ENCODE peak calls at places on chromosomes 7 and 10, in nine cellular contexts. One of them, this sample, is unnamed.
A peak's percentile ranks its signal among the peaks of the same experiment; 100 is the strongest.

GRCh38 chr7:91636129-91636724 is 244.3 kb downstream of the MTERF1 start:
- DNase-seq in lower lobe of right lung: no peak
- DNase-seq in PC-9: peak; percentile 35
- DNase-seq in CD8-positive, alpha-beta T cell: no peak
- DNase-seq in brain microvascular endothelial cell: peak; percentile 19
- DNase-seq in IMR-90: no peak
- DNase-seq in kidney epithelial cell: no peak
- DNase-seq in lower leg skin: no peak
- DNase-seq in upper lobe of right lung: no peak
- DNase-seq in this sample: no peak

GRCh38 chr10:10432306-10433035 is 585.2 kb upstream of the CELF2 start:
- DNase-seq in brain microvascular endothelial cell: no peak
- DNase-seq in kidney epithelial cell: no peak
- DNase-seq in lower lobe of right lung: no peak
- DNase-seq in lower leg skin: no peak
- DNase-seq in upper lobe of right lung: no peak
- DNase-seq in PC-9: no peak
- DNase-seq in IMR-90: peak; percentile 43
- DNase-seq in CD8-positive, alpha-beta T cell: no peak
- DNase-seq in this sample: no peak

GRCh38 chr7:233456-234035 is 41.2 kb downstream of the FAM20C start:
- DNase-seq in lower lobe of right lung: no peak
- DNase-seq in lower leg skin: no peak
- DNase-seq in brain microvascular endothelial cell: no peak
- DNase-seq in CD8-positive, alpha-beta T cell: no peak
- DNase-seq in upper lobe of right lung: no peak
- DNase-seq in kidney epithelial cell: no peak
- DNase-seq in IMR-90: peak; percentile 56
- DNase-seq in PC-9: no peak
- DNase-seq in this sample: peak; percentile 52

GRCh38 chr10:84429926-84430520 is 101.6 kb downstream of the CCSER2 start:
- DNase-seq in lower lobe of right lung: peak; percentile 67
- DNase-seq in brain microvascular endothelial cell: peak; percentile 45
- DNase-seq in PC-9: peak; percentile 67
- DNase-seq in kidney epithelial cell: peak; percentile 19
- DNase-seq in IMR-90: peak; percentile 47
- DNase-seq in CD8-positive, alpha-beta T cell: peak; percentile 68
- DNase-seq in upper lobe of right lung: no peak
- DNase-seq in lower leg skin: peak; percentile 26
- DNase-seq in this sample: peak; percentile 79

GRCh38 chr10:125977206-125977605 is 80.8 kb downstream of the FANK1 start:
- DNase-seq in kidney epithelial cell: no peak
- DNase-seq in lower leg skin: no peak
- DNase-seq in upper lobe of right lung: no peak
- DNase-seq in lower lobe of right lung: no peak
- DNase-seq in PC-9: no peak
- DNase-seq in brain microvascular endothelial cell: no peak
- DNase-seq in IMR-90: no peak
- DNase-seq in CD8-positive, alpha-beta T cell: no peak
- DNase-seq in this sample: no peak

GRCh38 chr7:22664988-22665798 is 61.8 kb upstream of the IL6 start:
- DNase-seq in lower leg skin: no peak
- DNase-seq in CD8-positive, alpha-beta T cell: no peak
- DNase-seq in PC-9: no peak
- DNase-seq in lower lobe of right lung: no peak
- DNase-seq in upper lobe of right lung: no peak
- DNase-seq in kidney epithelial cell: no peak
- DNase-seq in brain microvascular endothelial cell: no peak
- DNase-seq in IMR-90: no peak
- DNase-seq in this sample: no peak

GRCh38 chr7:106243893-106244292 is 40.9 kb downstream of the NAMPT start:
- DNase-seq in lower leg skin: no peak
- DNase-seq in PC-9: no peak
- DNase-seq in kidney epithelial cell: no peak
- DNase-seq in lower lobe of right lung: no peak
- DNase-seq in upper lobe of right lung: no peak
- DNase-seq in brain microvascular endothelial cell: peak; percentile 6
- DNase-seq in CD8-positive, alpha-beta T cell: no peak
- DNase-seq in IMR-90: no peak
- DNase-seq in this sample: no peak

GRCh38 chr10:49508249-49508648 is 30.7 kb downstream of the ERCC6 start:
- DNase-seq in upper lobe of right lung: no peak
- DNase-seq in IMR-90: no peak
- DNase-seq in brain microvascular endothelial cell: no peak
- DNase-seq in lower lobe of right lung: no peak
- DNase-seq in CD8-positive, alpha-beta T cell: no peak
- DNase-seq in PC-9: no peak
- DNase-seq in kidney epithelial cell: no peak
- DNase-seq in lower leg skin: no peak
- DNase-seq in this sample: no peak

GRCh38 chr7:26201261-26202018 is at the start of gene CBX3:
- DNase-seq in brain microvascular endothelial cell: peak; percentile 48
- DNase-seq in lower leg skin: peak; percentile 94
- DNase-seq in PC-9: peak; percentile 94
- DNase-seq in CD8-positive, alpha-beta T cell: peak; percentile 94
- DNase-seq in IMR-90: peak; percentile 70
- DNase-seq in upper lobe of right lung: peak; percentile 94
- DNase-seq in lower lobe of right lung: peak; percentile 93
- DNase-seq in kidney epithelial cell: no peak
- DNase-seq in this sample: peak; percentile 95

GRCh38 chr7:26199301-26200112 is 1.0 kb downstream of the HNRNPA2B1 start:
- DNase-seq in PC-9: no peak
- DNase-seq in lower lobe of right lung: peak; percentile 77
- DNase-seq in upper lobe of right lung: peak; percentile 82
- DNase-seq in lower leg skin: peak; percentile 67
- DNase-seq in CD8-positive, alpha-beta T cell: peak; percentile 81
- DNase-seq in IMR-90: peak; percentile 54
- DNase-seq in brain microvascular endothelial cell: no peak
- DNase-seq in kidney epithelial cell: no peak
- DNase-seq in this sample: peak; percentile 70

GRCh38 chr7:26200113-26200443 is 468 bp downstream of the HNRNPA2B1 start:
- DNase-seq in PC-9: peak; percentile 59
- DNase-seq in lower lobe of right lung: peak; percentile 79
- DNase-seq in kidney epithelial cell: no peak
- DNase-seq in brain microvascular endothelial cell: no peak
- DNase-seq in upper lobe of right lung: peak; percentile 87
- DNase-seq in IMR-90: no peak
- DNase-seq in CD8-positive, alpha-beta T cell: peak; percentile 88
- DNase-seq in lower leg skin: peak; percentile 64
- DNase-seq in this sample: peak; percentile 68

GRCh38 chr7:26200444-26201260 is at the start of gene HNRNPA2B1:
- DNase-seq in upper lobe of right lung: peak; percentile 98
- DNase-seq in kidney epithelial cell: peak; percentile 84
- DNase-seq in IMR-90: peak; percentile 97
- DNase-seq in brain microvascular endothelial cell: peak; percentile 97
- DNase-seq in PC-9: peak; percentile 99
- DNase-seq in lower leg skin: peak; percentile 98
- DNase-seq in lower lobe of right lung: peak; percentile 97
- DNase-seq in CD8-positive, alpha-beta T cell: peak; percentile 100
- DNase-seq in this sample: peak; percentile 94

DNA sequence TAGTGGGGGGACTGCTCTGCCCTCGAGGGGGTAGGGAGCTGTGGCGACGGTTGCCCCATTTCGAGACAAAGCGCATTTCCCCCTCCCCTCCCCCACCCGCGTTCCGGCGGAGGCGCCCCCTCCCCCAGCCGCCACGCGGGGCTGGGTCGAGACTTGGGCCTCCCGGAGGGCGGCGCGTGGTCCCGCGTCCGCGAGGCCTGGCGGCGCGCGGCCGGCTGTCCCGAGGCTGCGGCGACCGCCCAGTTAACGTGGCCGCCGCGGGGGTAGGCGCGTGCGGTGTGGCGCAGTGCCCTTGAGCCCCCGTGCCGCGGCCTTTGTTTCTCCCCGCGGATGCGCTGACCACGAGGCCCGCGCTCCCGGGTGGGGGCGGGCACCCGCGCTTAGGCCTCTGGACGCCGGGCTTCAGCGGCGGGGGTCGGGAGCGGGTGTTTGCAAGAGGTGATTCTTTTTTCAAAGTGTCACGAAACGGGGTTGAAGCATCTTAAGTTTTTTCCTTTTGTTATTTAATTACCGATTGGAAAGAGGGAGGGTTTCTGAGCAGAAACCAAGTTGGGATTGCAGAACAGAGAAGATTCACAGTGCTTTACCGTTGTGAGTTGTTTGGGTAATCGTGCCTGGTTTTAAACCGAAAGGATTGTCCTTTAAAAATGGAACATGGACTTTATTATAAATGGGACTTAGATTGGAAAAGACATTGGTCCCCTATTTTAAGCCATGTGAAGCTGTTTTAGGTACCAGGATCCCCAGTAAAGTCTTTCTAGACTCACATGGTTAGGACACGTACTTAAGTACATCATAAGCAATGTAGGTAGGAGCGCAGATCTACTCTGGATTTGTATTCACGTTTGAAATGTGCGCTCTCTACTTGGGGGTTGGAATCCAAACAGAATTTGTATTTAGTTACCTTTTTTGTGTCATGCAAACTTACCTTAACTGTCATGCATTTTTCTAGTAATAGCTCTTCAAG is 757 bp downstream of the CBX3 start:
- DNase-seq in lower leg skin: peak; percentile 49
- DNase-seq in brain microvascular endothelial cell: no peak
- DNase-seq in kidney epithelial cell: no peak
- DNase-seq in lower lobe of right lung: peak; percentile 70
- DNase-seq in upper lobe of right lung: peak; percentile 84
- DNase-seq in PC-9: peak; percentile 45
- DNase-seq in IMR-90: no peak
- DNase-seq in CD8-positive, alpha-beta T cell: peak; percentile 79
- DNase-seq in this sample: peak; percentile 52
- TF ChIP-seq CTCF in lower leg skin: no peak
- TF ChIP-seq CTCF in brain microvascular endothelial cell: no peak
- TF ChIP-seq CTCF in kidney epithelial cell: no peak
- TF ChIP-seq CTCF in lower lobe of right lung: no peak
- TF ChIP-seq CTCF in upper lobe of right lung: no peak
- TF ChIP-seq CTCF in PC-9: no peak
- TF ChIP-seq CTCF in IMR-90: no peak
- TF ChIP-seq CTCF in CD8-positive, alpha-beta T cell: no peak
- TF ChIP-seq CTCF in this sample: no peak

DNA sequence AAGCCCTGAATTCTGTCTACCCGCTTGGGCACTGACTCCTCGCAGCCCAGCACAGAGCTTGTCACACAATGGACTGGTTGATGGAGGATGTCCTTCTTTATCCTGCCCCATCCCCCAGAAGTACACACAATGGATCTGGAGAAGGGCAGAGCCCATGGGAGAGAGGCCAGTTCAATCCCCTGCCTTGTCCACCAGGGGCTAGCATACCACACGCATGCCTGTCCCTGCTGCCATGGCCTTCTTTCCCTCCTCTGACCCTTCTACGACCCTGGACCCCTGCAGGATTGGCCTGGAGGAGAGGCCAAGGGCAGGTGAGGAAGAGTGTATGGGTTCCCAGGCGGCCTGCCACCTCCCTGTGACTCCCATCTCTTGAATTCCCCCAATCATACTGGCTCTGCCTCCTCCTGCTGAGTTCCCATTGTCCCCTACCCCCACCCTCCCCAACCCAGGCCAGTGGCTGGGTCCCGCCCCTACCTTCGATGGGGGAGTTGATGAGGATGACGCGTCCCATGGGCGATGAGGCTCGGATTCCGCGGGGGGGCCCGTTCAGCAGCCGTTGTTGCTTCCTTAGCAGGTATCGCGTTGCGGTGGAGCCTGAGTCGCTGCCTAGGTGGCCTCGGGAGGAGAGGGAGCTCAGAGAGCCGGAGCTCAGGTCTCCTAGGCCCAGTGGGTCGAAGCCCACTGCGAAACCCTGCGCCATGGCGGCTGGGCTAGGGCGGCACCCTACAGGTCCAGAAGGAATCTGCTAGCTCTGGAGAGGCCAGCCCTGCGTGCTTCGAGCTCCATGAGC is 1.2 kb downstream of the PDZD7 start:
- DNase-seq in lower leg skin: no peak
- DNase-seq in lower lobe of right lung: no peak
- DNase-seq in kidney epithelial cell: no peak
- DNase-seq in CD8-positive, alpha-beta T cell: no peak
- DNase-seq in brain microvascular endothelial cell: no peak
- DNase-seq in PC-9: no peak
- DNase-seq in upper lobe of right lung: no peak
- DNase-seq in IMR-90: no peak
- DNase-seq in this sample: peak; percentile 41
- TF ChIP-seq CTCF in lower leg skin: no peak
- TF ChIP-seq CTCF in lower lobe of right lung: no peak
- TF ChIP-seq CTCF in kidney epithelial cell: peak; percentile 24
- TF ChIP-seq CTCF in CD8-positive, alpha-beta T cell: no peak
- TF ChIP-seq CTCF in brain microvascular endothelial cell: peak; percentile 50
- TF ChIP-seq CTCF in PC-9: no peak
- TF ChIP-seq CTCF in upper lobe of right lung: no peak
- TF ChIP-seq CTCF in IMR-90: no peak
- TF ChIP-seq CTCF in this sample: peak; percentile 38

DNA sequence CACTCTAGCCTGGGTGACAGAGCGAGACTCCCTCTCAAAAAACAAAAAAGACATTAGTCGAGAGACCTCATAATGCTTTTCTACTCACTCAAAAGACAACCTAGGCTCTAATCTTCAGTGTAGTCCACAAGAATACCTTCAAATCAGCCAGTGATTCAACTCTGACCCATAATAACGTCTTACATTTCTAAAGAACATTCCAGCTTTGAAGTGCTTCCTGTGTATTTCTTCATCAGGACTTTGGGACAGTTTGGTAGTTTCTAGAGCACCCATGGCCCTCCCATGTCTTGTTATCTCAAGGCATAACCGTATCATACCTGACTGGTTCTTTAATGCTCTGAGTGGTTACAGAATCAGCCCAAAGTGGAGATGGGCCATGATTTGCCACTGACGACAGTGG is 221.3 kb downstream of the SKIDA1 start:
- DNase-seq in IMR-90: peak; percentile 39
- DNase-seq in PC-9: no peak
- DNase-seq in upper lobe of right lung: no peak
- DNase-seq in lower leg skin: no peak
- DNase-seq in brain microvascular endothelial cell: no peak
- DNase-seq in lower lobe of right lung: no peak
- DNase-seq in kidney epithelial cell: no peak
- DNase-seq in CD8-positive, alpha-beta T cell: no peak
- DNase-seq in this sample: no peak
- TF ChIP-seq CTCF in IMR-90: no peak
- TF ChIP-seq CTCF in PC-9: no peak
- TF ChIP-seq CTCF in upper lobe of right lung: no peak
- TF ChIP-seq CTCF in lower leg skin: no peak
- TF ChIP-seq CTCF in brain microvascular endothelial cell: no peak
- TF ChIP-seq CTCF in lower lobe of right lung: no peak
- TF ChIP-seq CTCF in kidney epithelial cell: no peak
- TF ChIP-seq CTCF in CD8-positive, alpha-beta T cell: no peak
- TF ChIP-seq CTCF in this sample: no peak

GRCh38 chr10:86523348-86523747 is 1.8 kb upstream of the WAPL start:
- DNase-seq in kidney epithelial cell: no peak
- DNase-seq in PC-9: no peak
- DNase-seq in upper lobe of right lung: no peak
- DNase-seq in brain microvascular endothelial cell: no peak
- DNase-seq in lower leg skin: no peak
- DNase-seq in CD8-positive, alpha-beta T cell: no peak
- DNase-seq in lower lobe of right lung: no peak
- DNase-seq in IMR-90: peak; percentile 22
- DNase-seq in this sample: no peak

GRCh38 chr10:86524225-86524982 is 2.8 kb upstream of the WAPL start:
- DNase-seq in IMR-90: no peak
- DNase-seq in kidney epithelial cell: no peak
- DNase-seq in CD8-positive, alpha-beta T cell: no peak
- DNase-seq in lower leg skin: no peak
- DNase-seq in lower lobe of right lung: no peak
- DNase-seq in PC-9: no peak
- DNase-seq in brain microvascular endothelial cell: no peak
- DNase-seq in upper lobe of right lung: no peak
- DNase-seq in this sample: no peak

GRCh38 chr10:86522385-86522855 is 828 bp upstream of the WAPL start:
- DNase-seq in upper lobe of right lung: no peak
- DNase-seq in brain microvascular endothelial cell: no peak
- DNase-seq in IMR-90: no peak
- DNase-seq in CD8-positive, alpha-beta T cell: no peak
- DNase-seq in kidney epithelial cell: no peak
- DNase-seq in PC-9: no peak
- DNase-seq in lower leg skin: no peak
- DNase-seq in lower lobe of right lung: no peak
- DNase-seq in this sample: no peak

GRCh38 chr10:86520871-86521619 is 547 bp downstream of the WAPL start:
- DNase-seq in CD8-positive, alpha-beta T cell: peak; percentile 57
- DNase-seq in lower leg skin: peak; percentile 56
- DNase-seq in PC-9: peak; percentile 49
- DNase-seq in lower lobe of right lung: peak; percentile 73
- DNase-seq in kidney epithelial cell: no peak
- DNase-seq in IMR-90: peak; percentile 42
- DNase-seq in upper lobe of right lung: peak; percentile 83
- DNase-seq in brain microvascular endothelial cell: peak; percentile 47
- DNase-seq in this sample: peak; percentile 59

GRCh38 chr10:86521620-86522384 is at the start of gene WAPL:
- DNase-seq in lower leg skin: peak; percentile 94
- DNase-seq in upper lobe of right lung: peak; percentile 98
- DNase-seq in kidney epithelial cell: peak; percentile 57
- DNase-seq in CD8-positive, alpha-beta T cell: peak; percentile 96
- DNase-seq in PC-9: peak; percentile 92
- DNase-seq in lower lobe of right lung: peak; percentile 97
- DNase-seq in IMR-90: peak; percentile 90
- DNase-seq in brain microvascular endothelial cell: peak; percentile 87
- DNase-seq in this sample: peak; percentile 97
- TF ChIP-seq CTCF in lower leg skin: no peak
- TF ChIP-seq CTCF in upper lobe of right lung: no peak
- TF ChIP-seq CTCF in kidney epithelial cell: no peak
- TF ChIP-seq CTCF in CD8-positive, alpha-beta T cell: no peak
- TF ChIP-seq CTCF in PC-9: no peak
- TF ChIP-seq CTCF in lower lobe of right lung: no peak
- TF ChIP-seq CTCF in IMR-90: no peak
- TF ChIP-seq CTCF in brain microvascular endothelial cell: no peak
- TF ChIP-seq CTCF in this sample: no peak

This sample was measured in glutamatergic neuron.